ENCODE peak calls at places on chromosomes 16 and 17, in five cellular contexts. One of them, this sample, is unnamed.

GRCh38 chr17:31696184-31696602 is 162.9 kb downstream of the COPRS start:
- DNase-seq in progenitor cell of endocrine pancreas: peak; percentile 24
- DNase-seq in mesendoderm: peak; percentile 88
- DNase-seq in left ventricle myocardium inferior: peak; percentile 88
- DNase-seq in esophagus muscularis mucosa: peak; percentile 96
- DNase-seq in this sample: peak; percentile 100

GRCh38 chr16:71179569-71179968 is 51.0 kb downstream of the HYDIN start:
- DNase-seq in progenitor cell of endocrine pancreas: no peak
- DNase-seq in mesendoderm: no peak
- DNase-seq in left ventricle myocardium inferior: no peak
- DNase-seq in esophagus muscularis mucosa: no peak
- DNase-seq in this sample: no peak

GRCh38 chr16:22189473-22190168 is 16.5 kb upstream of the EEF2K start:
- DNase-seq in progenitor cell of endocrine pancreas: no peak
- DNase-seq in mesendoderm: no peak
- DNase-seq in left ventricle myocardium inferior: peak; percentile 66
- DNase-seq in esophagus muscularis mucosa: no peak
- DNase-seq in this sample: peak; percentile 29

GRCh38 chr16:87580855-87581261 is 21.4 kb upstream of the JPH3 start:
- DNase-seq in progenitor cell of endocrine pancreas: no peak
- DNase-seq in mesendoderm: peak; percentile 46
- DNase-seq in left ventricle myocardium inferior: no peak
- DNase-seq in esophagus muscularis mucosa: no peak
- DNase-seq in this sample: no peak

GRCh38 chr16:85610059-85610445 is 3.1 kb upstream of the GSE1 start:
- DNase-seq in progenitor cell of endocrine pancreas: no peak
- DNase-seq in mesendoderm: no peak
- DNase-seq in left ventricle myocardium inferior: no peak
- DNase-seq in esophagus muscularis mucosa: no peak
- DNase-seq in this sample: no peak

GRCh38 chr17:8574687-8575086 is 55.8 kb downstream of the MYH10 start:
- DNase-seq in progenitor cell of endocrine pancreas: no peak
- DNase-seq in mesendoderm: peak; percentile 35
- DNase-seq in left ventricle myocardium inferior: peak; percentile 21
- DNase-seq in esophagus muscularis mucosa: no peak
- DNase-seq in this sample: no peak

GRCh38 chr17:152860-153420 is 15.6 kb downstream of the SCGB1C2 start:
- DNase-seq in progenitor cell of endocrine pancreas: no peak
- DNase-seq in mesendoderm: no peak
- DNase-seq in left ventricle myocardium inferior: peak; percentile 7
- DNase-seq in esophagus muscularis mucosa: no peak
- DNase-seq in this sample: no peak

GRCh38 chr16:83651871-83652270 is 155.9 kb upstream of the HSBP1 start:
- DNase-seq in progenitor cell of endocrine pancreas: no peak
- DNase-seq in mesendoderm: peak; percentile 1
- DNase-seq in left ventricle myocardium inferior: no peak
- DNase-seq in esophagus muscularis mucosa: no peak
- DNase-seq in this sample: no peak

GRCh38 chr17:18382441-18383078 is 5.0 kb downstream of the EVPLL start:
- DNase-seq in progenitor cell of endocrine pancreas: no peak
- DNase-seq in mesendoderm: no peak
- DNase-seq in left ventricle myocardium inferior: no peak
- DNase-seq in esophagus muscularis mucosa: no peak
- DNase-seq in this sample: no peak

GRCh38 chr17:68054296-68054900 is 18.9 kb downstream of the KPNA2 start:
- DNase-seq in progenitor cell of endocrine pancreas: no peak
- DNase-seq in mesendoderm: no peak
- DNase-seq in left ventricle myocardium inferior: peak; percentile 25
- DNase-seq in esophagus muscularis mucosa: no peak
- DNase-seq in this sample: peak; percentile 69

GRCh38 chr16:50303041-50303604 is 36.8 kb downstream of the ADCY7 start:
- DNase-seq in progenitor cell of endocrine pancreas: no peak
- DNase-seq in mesendoderm: no peak
- DNase-seq in left ventricle myocardium inferior: no peak
- DNase-seq in esophagus muscularis mucosa: no peak
- DNase-seq in this sample: no peak

GRCh38 chr17:82282239-82283207 is 9.0 kb upstream of the CSNK1D start:
- DNase-seq in progenitor cell of endocrine pancreas: no peak
- DNase-seq in mesendoderm: no peak
- DNase-seq in left ventricle myocardium inferior: no peak
- DNase-seq in esophagus muscularis mucosa: no peak
- DNase-seq in this sample: no peak

GRCh38 chr16:14202697-14203096 is 131.6 kb downstream of the MRTFB start:
- DNase-seq in progenitor cell of endocrine pancreas: no peak
- DNase-seq in mesendoderm: peak; percentile 31
- DNase-seq in left ventricle myocardium inferior: no peak
- DNase-seq in esophagus muscularis mucosa: no peak
- DNase-seq in this sample: peak; percentile 14

GRCh38 chr16:55207679-55208294 is 116.2 kb upstream of the IRX6 start:
- DNase-seq in progenitor cell of endocrine pancreas: no peak
- DNase-seq in mesendoderm: no peak
- DNase-seq in left ventricle myocardium inferior: no peak
- DNase-seq in esophagus muscularis mucosa: no peak
- DNase-seq in this sample: no peak

GRCh38 chr16:11586856-11587642 is at the start of gene LITAF:
- DNase-seq in progenitor cell of endocrine pancreas: peak; percentile 42
- DNase-seq in mesendoderm: peak; percentile 65
- DNase-seq in left ventricle myocardium inferior: peak; percentile 71
- DNase-seq in esophagus muscularis mucosa: no peak
- DNase-seq in this sample: peak; percentile 60

This sample was measured in fibroblast of gingiva.